ENCODE peak calls at places on chromosomes 3 and 15, in six cellular contexts. O is sigmoid colon, T is iPS-NIHi11, V is HT1080, W is left lung, G is choroid plexus epithelial cell. S is an unnamed sample.
A peak's percentile ranks its signal among the peaks of the same experiment; 100 is the strongest.

GRCh38 chr15:77327844-77328529 is 91.9 kb downstream of the PEAK1 start:
- DNase-seq in O (no peak), T (no peak), V (no peak), W (no peak), G (no peak), S (no peak)

GRCh38 chr3:169091196-169091595 is 572.3 kb downstream of the MECOM start:
- DNase-seq in O (no peak), T (no peak), V (peak; percentile 72), W (no peak), G (peak; percentile 87), S (no peak)

GRCh38 chr3:55160241-55160877 is 232.5 kb upstream of the LRTM1 start:
- DNase-seq in O (no peak), T (peak; percentile 13), V (peak; percentile 100), W (no peak), G (peak; percentile 88), S (peak; percentile 18)

GRCh38 chr15:34049096-34049495 is 10.1 kb upstream of the AVEN start:
- DNase-seq in O (no peak), T (no peak), V (peak; percentile 76), W (no peak), G (peak; percentile 97), S (no peak)

GRCh38 chr3:45123030-45123429 is 23.1 kb downstream of the CDCP1 start:
- DNase-seq in O (no peak), T (no peak), V (peak; percentile 97), W (no peak), G (peak; percentile 92), S (no peak)

GRCh38 chr3:94226058-94226457 is 163.2 kb downstream of the NSUN3 start:
- DNase-seq in O (no peak), T (no peak), V (peak; percentile 93), W (no peak), G (peak; percentile 81), S (no peak)

GRCh38 chr3:122691195-122691594 is 10.6 kb downstream of the PARP14 start:
- DNase-seq in O (no peak), T (no peak), V (peak; percentile 72), W (no peak), G (peak; percentile 82), S (no peak)

GRCh38 chr3:64988188-64988587 is 300.4 kb upstream of the ADAMTS9 start:
- DNase-seq in O (no peak), T (no peak), V (peak; percentile 88), W (no peak), G (no peak), S (no peak)

GRCh38 chr15:33934396-33934795 is 33.9 kb upstream of the CHRM5 start:
- DNase-seq in O (no peak), T (no peak), V (peak; percentile 7), W (no peak), G (no peak), S (no peak)